ENCODE peak calls at places on chromosome 4, in six cellular contexts. S is neural progenitor cell; P is CD8-positive, alpha-beta memory T cell; M is WERI-Rb-1; V is left lobe of liver; C is neuronal stem cell. O is an unnamed sample.

GRCh38 chr4:134544303-134544761 is 342.7 kb upstream of the PABPC4L start:
- DNase-seq in M (no peak), C (no peak), S (no peak), P (no peak), V (no peak), O (no peak)

GRCh38 chr4:148834804-148835598 is 392.8 kb upstream of the NR3C2 start:
- DNase-seq in P (no peak), S (no peak), C (no peak), V (no peak), M (no peak), O (no peak)

GRCh38 chr4:40316333-40316781 is 18.8 kb upstream of the CHRNA9 start:
- DNase-seq in P (peak), S (no peak), V (no peak), C (no peak), M (no peak), O (no peak)

GRCh38 chr4:3803946-3804345 is 37.8 kb downstream of the ADRA2C start:
- DNase-seq in M (no peak), C (no peak), V (no peak), S (no peak), P (no peak), O (no peak)

GRCh38 chr4:86896596-86896995 is 4.4 kb upstream of the C4orf36 start:
- DNase-seq in S (no peak), P (no peak), M (no peak), C (no peak), V (no peak), O (no peak)

GRCh38 chr4:87188063-87188462 is 32.4 kb downstream of the KLHL8 start:
- DNase-seq in C (no peak), P (no peak), S (no peak), M (no peak), V (no peak), O (no peak)

GRCh38 chr4:138190452-138190858 is 51.7 kb downstream of the SLC7A11 start:
- DNase-seq in S (no peak), P (no peak), M (no peak), C (no peak), V (no peak), O (no peak)

GRCh38 chr4:148330161-148330560 is 112.1 kb downstream of the NR3C2 start:
- DNase-seq in C (no peak), M (no peak), V (no peak), P (no peak), S (no peak), O (no peak)

GRCh38 chr4:177332119-177332518 is 22.4 kb downstream of the NEIL3 start:
- DNase-seq in P (no peak), C (no peak), V (no peak), M (no peak), S (no peak), O (no peak)

O was measured in CD4-positive, alpha-beta T cell.